ENCODE peak calls at places on chromosomes 7 and 10, in seven cellular contexts. One of them, this sample, is unnamed.
A peak's percentile ranks its signal among the peaks of the same experiment; 100 is the strongest.

GRCh38 chr10:75405201-75406143 is 3.9 kb upstream of the ZNF503 start:
- DNase-seq in tibial nerve: no peak
- DNase-seq in naive thymus-derived CD4-positive, alpha-beta T cell: no peak
- DNase-seq in mammary epithelial cell: peak; percentile 56
- DNase-seq in psoas muscle: no peak
- DNase-seq in BE2C: no peak
- DNase-seq in Panc1: no peak
- DNase-seq in this sample: no peak

GRCh38 chr7:33933611-33934281 is 28.4 kb downstream of the BMPER start:
- DNase-seq in mammary epithelial cell: peak; percentile 85
- DNase-seq in BE2C: peak; percentile 11
- DNase-seq in naive thymus-derived CD4-positive, alpha-beta T cell: no peak
- DNase-seq in Panc1: peak; percentile 70
- DNase-seq in psoas muscle: no peak
- DNase-seq in tibial nerve: no peak
- DNase-seq in this sample: no peak

GRCh38 chr7:66114743-66115727 is at the start of gene CRCP:
- DNase-seq in tibial nerve: peak; percentile 65
- DNase-seq in Panc1: no peak
- DNase-seq in mammary epithelial cell: peak; percentile 75
- DNase-seq in psoas muscle: peak; percentile 91
- DNase-seq in BE2C: peak; percentile 77
- DNase-seq in naive thymus-derived CD4-positive, alpha-beta T cell: peak; percentile 85
- DNase-seq in this sample: peak; percentile 41

GRCh38 chr7:110017405-110017804 is 1073.5 kb upstream of the LRRN3 start:
- DNase-seq in mammary epithelial cell: no peak
- DNase-seq in Panc1: no peak
- DNase-seq in tibial nerve: no peak
- DNase-seq in BE2C: no peak
- DNase-seq in psoas muscle: no peak
- DNase-seq in naive thymus-derived CD4-positive, alpha-beta T cell: no peak
- DNase-seq in this sample: no peak

GRCh38 chr7:145928937-145929336 is 187.7 kb upstream of the CNTNAP2 start:
- DNase-seq in tibial nerve: no peak
- DNase-seq in mammary epithelial cell: no peak
- DNase-seq in BE2C: no peak
- DNase-seq in Panc1: no peak
- DNase-seq in naive thymus-derived CD4-positive, alpha-beta T cell: no peak
- DNase-seq in psoas muscle: no peak
- DNase-seq in this sample: no peak

GRCh38 chr10:74585231-74586087 is 240.9 kb upstream of the KAT6B start:
- DNase-seq in tibial nerve: no peak
- DNase-seq in naive thymus-derived CD4-positive, alpha-beta T cell: peak; percentile 58
- DNase-seq in psoas muscle: no peak
- DNase-seq in mammary epithelial cell: peak; percentile 31
- DNase-seq in Panc1: no peak
- DNase-seq in BE2C: peak; percentile 54
- DNase-seq in this sample: no peak

GRCh38 chr10:114394531-114394930 is 9.8 kb downstream of the AFAP1L2 start:
- DNase-seq in mammary epithelial cell: peak; percentile 91
- DNase-seq in naive thymus-derived CD4-positive, alpha-beta T cell: no peak
- DNase-seq in Panc1: no peak
- DNase-seq in BE2C: no peak
- DNase-seq in psoas muscle: no peak
- DNase-seq in tibial nerve: no peak
- DNase-seq in this sample: no peak

GRCh38 chr10:110502851-110503301 is 5.2 kb downstream of the DUSP5 start:
- DNase-seq in mammary epithelial cell: peak; percentile 55
- DNase-seq in tibial nerve: peak; percentile 42
- DNase-seq in BE2C: no peak
- DNase-seq in naive thymus-derived CD4-positive, alpha-beta T cell: no peak
- DNase-seq in psoas muscle: no peak
- DNase-seq in Panc1: no peak
- DNase-seq in this sample: no peak

GRCh38 chr10:86218160-86218559 is 148.4 kb downstream of the GRID1 start:
- DNase-seq in naive thymus-derived CD4-positive, alpha-beta T cell: no peak
- DNase-seq in tibial nerve: no peak
- DNase-seq in psoas muscle: peak; percentile 35
- DNase-seq in Panc1: no peak
- DNase-seq in BE2C: no peak
- DNase-seq in mammary epithelial cell: no peak
- DNase-seq in this sample: no peak

GRCh38 chr7:95342029-95342428 is 17.7 kb upstream of the PON1 start:
- DNase-seq in Panc1: no peak
- DNase-seq in psoas muscle: no peak
- DNase-seq in BE2C: no peak
- DNase-seq in mammary epithelial cell: no peak
- DNase-seq in tibial nerve: no peak
- DNase-seq in naive thymus-derived CD4-positive, alpha-beta T cell: no peak
- DNase-seq in this sample: no peak

GRCh38 chr7:40698214-40698920 is 563.6 kb downstream of the SUGCT start:
- DNase-seq in Panc1: no peak
- DNase-seq in BE2C: no peak
- DNase-seq in mammary epithelial cell: peak; percentile 51
- DNase-seq in psoas muscle: no peak
- DNase-seq in naive thymus-derived CD4-positive, alpha-beta T cell: no peak
- DNase-seq in tibial nerve: no peak
- DNase-seq in this sample: no peak

GRCh38 chr7:121187676-121188075 is 141.1 kb upstream of the WNT16 start:
- DNase-seq in Panc1: no peak
- DNase-seq in mammary epithelial cell: no peak
- DNase-seq in BE2C: no peak
- DNase-seq in psoas muscle: no peak
- DNase-seq in naive thymus-derived CD4-positive, alpha-beta T cell: no peak
- DNase-seq in tibial nerve: no peak
- DNase-seq in this sample: no peak

GRCh38 chr7:151012031-151012692 is 12.1 kb downstream of the ATG9B start:
- DNase-seq in mammary epithelial cell: no peak
- DNase-seq in naive thymus-derived CD4-positive, alpha-beta T cell: no peak
- DNase-seq in BE2C: no peak
- DNase-seq in Panc1: no peak
- DNase-seq in psoas muscle: no peak
- DNase-seq in tibial nerve: no peak
- DNase-seq in this sample: no peak

GRCh38 chr7:151010002-151010306 is 14.3 kb downstream of the ATG9B start:
- DNase-seq in BE2C: no peak
- DNase-seq in naive thymus-derived CD4-positive, alpha-beta T cell: no peak
- DNase-seq in Panc1: no peak
- DNase-seq in mammary epithelial cell: no peak
- DNase-seq in tibial nerve: no peak
- DNase-seq in psoas muscle: no peak
- DNase-seq in this sample: no peak

GRCh38 chr7:151010307-151011096 is 13.8 kb downstream of the ATG9B start:
- DNase-seq in naive thymus-derived CD4-positive, alpha-beta T cell: peak; percentile 55
- DNase-seq in Panc1: no peak
- DNase-seq in psoas muscle: no peak
- DNase-seq in mammary epithelial cell: no peak
- DNase-seq in tibial nerve: no peak
- DNase-seq in BE2C: no peak
- DNase-seq in this sample: no peak

GRCh38 chr7:151009340-151010001 is 14.8 kb downstream of the ATG9B start:
- DNase-seq in BE2C: no peak
- DNase-seq in tibial nerve: no peak
- DNase-seq in Panc1: no peak
- DNase-seq in naive thymus-derived CD4-positive, alpha-beta T cell: no peak
- DNase-seq in psoas muscle: no peak
- DNase-seq in mammary epithelial cell: no peak
- DNase-seq in this sample: no peak

GRCh38 chr7:151011097-151011409 is 13.2 kb downstream of the ATG9B start:
- DNase-seq in BE2C: no peak
- DNase-seq in psoas muscle: no peak
- DNase-seq in mammary epithelial cell: no peak
- DNase-seq in naive thymus-derived CD4-positive, alpha-beta T cell: no peak
- DNase-seq in tibial nerve: no peak
- DNase-seq in Panc1: no peak
- DNase-seq in this sample: no peak
- H3K4me3 ChIP-seq in BE2C: no peak overlapping the region
- H3K4me3 ChIP-seq in psoas muscle: no peak overlapping the region
- H3K4me3 ChIP-seq in mammary epithelial cell: no peak overlapping the region
- H3K4me3 ChIP-seq in naive thymus-derived CD4-positive, alpha-beta T cell: no peak overlapping the region
- H3K4me3 ChIP-seq in tibial nerve: no peak overlapping the region
- H3K4me3 ChIP-seq in Panc1: no peak overlapping the region
- H3K4me3 ChIP-seq in this sample: no peak overlapping the region

DNA sequence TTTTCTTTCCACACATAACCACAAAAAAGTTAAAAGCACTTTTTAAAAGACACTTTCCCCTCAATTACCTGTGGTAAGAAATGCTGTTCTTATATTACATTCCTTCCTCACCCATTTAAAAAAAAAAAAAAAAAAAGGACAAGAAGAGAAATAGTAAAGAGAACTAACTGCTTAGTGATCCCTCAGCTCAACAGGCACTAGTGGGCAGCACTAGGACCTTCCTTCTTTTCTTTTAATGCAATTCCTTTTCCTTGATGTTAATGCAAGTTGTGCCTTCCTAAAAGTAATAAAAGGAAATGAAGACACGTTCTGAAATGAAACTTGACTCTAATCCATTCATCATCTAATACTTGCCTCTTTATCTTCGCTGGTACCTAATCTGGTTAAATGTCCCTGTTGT is 189.6 kb downstream of the TCF7L2 start:
- DNase-seq in tibial nerve: no peak
- DNase-seq in psoas muscle: no peak
- DNase-seq in Panc1: no peak
- DNase-seq in BE2C: no peak
- DNase-seq in mammary epithelial cell: no peak
- DNase-seq in naive thymus-derived CD4-positive, alpha-beta T cell: no peak
- DNase-seq in this sample: no peak
- H3K36me3 ChIP-seq in tibial nerve: no peaks in the 10 kb centered on the region
- H3K36me3 ChIP-seq in psoas muscle: peaks cover 30% of the 10 kb centered on the region
- H3K36me3 ChIP-seq in Panc1: no peaks in the 10 kb centered on the region
- H3K36me3 ChIP-seq in BE2C: peaks cover 39% of the 10 kb centered on the region
- H3K36me3 ChIP-seq in mammary epithelial cell: peaks cover 7% of the 10 kb centered on the region
- H3K36me3 ChIP-seq in naive thymus-derived CD4-positive, alpha-beta T cell: no peaks in the 10 kb centered on the region
- H3K36me3 ChIP-seq in this sample: peaks cover 4% of the 10 kb centered on the region

DNA sequence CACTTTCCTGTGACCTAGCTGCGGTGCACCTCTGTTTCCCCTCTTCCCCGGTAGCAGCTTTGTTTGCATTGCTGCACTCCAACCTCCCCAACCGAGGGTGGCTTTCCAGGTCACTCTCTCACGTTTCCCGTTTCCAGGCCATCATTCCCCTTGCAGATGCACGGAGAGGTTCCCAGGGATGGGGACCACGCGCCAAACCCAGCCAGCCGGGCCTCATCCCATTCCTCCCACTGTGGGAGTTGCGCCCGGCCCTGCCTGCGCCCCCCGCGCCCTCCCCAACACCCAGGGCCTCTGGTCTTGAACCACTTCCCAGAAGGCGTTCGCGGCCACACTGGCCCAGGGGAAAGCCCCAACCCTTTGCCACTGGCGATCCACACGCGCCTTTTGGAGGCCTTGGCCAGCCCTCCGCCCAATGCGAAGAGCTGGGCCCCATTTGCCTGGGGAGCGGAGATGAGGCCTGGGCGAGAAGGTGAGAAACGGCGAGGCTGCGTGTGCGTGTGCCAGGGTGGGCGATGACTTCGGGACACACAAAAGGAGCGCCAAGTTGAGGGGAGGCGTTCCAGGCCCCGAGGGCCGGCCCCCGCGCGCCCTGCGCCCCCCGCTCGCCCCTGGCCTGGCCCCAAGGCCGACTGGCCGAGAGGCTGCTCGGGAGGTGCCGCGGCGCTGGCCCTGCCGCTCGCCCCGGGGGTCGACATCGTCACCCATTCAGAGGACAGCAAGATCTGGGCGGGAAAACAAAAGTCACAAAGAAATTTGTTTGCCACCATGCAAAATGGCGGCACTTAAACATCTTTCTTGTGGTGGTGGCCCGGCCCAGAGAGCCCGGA is 15.9 kb downstream of the SKIDA1 start:
- DNase-seq in naive thymus-derived CD4-positive, alpha-beta T cell: no peak
- DNase-seq in BE2C: no peak
- DNase-seq in psoas muscle: no peak
- DNase-seq in mammary epithelial cell: no peak
- DNase-seq in tibial nerve: no peak
- DNase-seq in Panc1: no peak
- DNase-seq in this sample: no peak
- H3K4me3 ChIP-seq in naive thymus-derived CD4-positive, alpha-beta T cell: no peak overlapping the region
- H3K4me3 ChIP-seq in BE2C: no peak overlapping the region
- H3K4me3 ChIP-seq in psoas muscle: peak overlapping the region; percentile 62
- H3K4me3 ChIP-seq in mammary epithelial cell: no peak overlapping the region
- H3K4me3 ChIP-seq in tibial nerve: peak overlapping the region; percentile 38
- H3K4me3 ChIP-seq in Panc1: no peak overlapping the region
- H3K4me3 ChIP-seq in this sample: peak overlapping the region; percentile 36

GRCh38 chr10:93445097-93445960 is 36.8 kb downstream of the MYOF start:
- DNase-seq in naive thymus-derived CD4-positive, alpha-beta T cell: no peak
- DNase-seq in Panc1: no peak
- DNase-seq in BE2C: peak; percentile 61
- DNase-seq in tibial nerve: peak; percentile 92
- DNase-seq in mammary epithelial cell: peak; percentile 99
- DNase-seq in psoas muscle: peak; percentile 90
- DNase-seq in this sample: peak; percentile 97
- H3K36me3 ChIP-seq in naive thymus-derived CD4-positive, alpha-beta T cell: no peaks in the 10 kb centered on the region
- H3K36me3 ChIP-seq in Panc1: peaks cover 32% of the 10 kb centered on the region
- H3K36me3 ChIP-seq in BE2C: no peaks in the 10 kb centered on the region
- H3K36me3 ChIP-seq in tibial nerve: no peaks in the 10 kb centered on the region
- H3K36me3 ChIP-seq in mammary epithelial cell: peaks cover 9% of the 10 kb centered on the region
- H3K36me3 ChIP-seq in psoas muscle: no peaks in the 10 kb centered on the region
- H3K36me3 ChIP-seq in this sample: no peaks in the 10 kb centered on the region

GRCh38 chr10:124561206-124561605 is 99.6 kb downstream of the LHPP start:
- DNase-seq in Panc1: no peak
- DNase-seq in naive thymus-derived CD4-positive, alpha-beta T cell: no peak
- DNase-seq in BE2C: no peak
- DNase-seq in tibial nerve: no peak
- DNase-seq in psoas muscle: no peak
- DNase-seq in mammary epithelial cell: no peak
- DNase-seq in this sample: no peak

GRCh38 chr10:124558339-124558685 is 96.7 kb downstream of the LHPP start:
- DNase-seq in psoas muscle: no peak
- DNase-seq in mammary epithelial cell: no peak
- DNase-seq in naive thymus-derived CD4-positive, alpha-beta T cell: no peak
- DNase-seq in tibial nerve: no peak
- DNase-seq in Panc1: no peak
- DNase-seq in BE2C: no peak
- DNase-seq in this sample: no peak

GRCh38 chr10:124560377-124560776 is 98.8 kb downstream of the LHPP start:
- DNase-seq in psoas muscle: peak; percentile 88
- DNase-seq in mammary epithelial cell: no peak
- DNase-seq in tibial nerve: peak; percentile 60
- DNase-seq in naive thymus-derived CD4-positive, alpha-beta T cell: no peak
- DNase-seq in Panc1: no peak
- DNase-seq in BE2C: no peak
- DNase-seq in this sample: no peak

GRCh38 chr10:124558901-124559321 is 97.3 kb downstream of the LHPP start:
- DNase-seq in Panc1: no peak
- DNase-seq in BE2C: no peak
- DNase-seq in psoas muscle: peak; percentile 49
- DNase-seq in naive thymus-derived CD4-positive, alpha-beta T cell: no peak
- DNase-seq in mammary epithelial cell: no peak
- DNase-seq in tibial nerve: no peak
- DNase-seq in this sample: no peak

GRCh38 chr10:124559372-124560132 is 97.9 kb downstream of the LHPP start:
- DNase-seq in mammary epithelial cell: no peak
- DNase-seq in Panc1: no peak
- DNase-seq in tibial nerve: no peak
- DNase-seq in BE2C: no peak
- DNase-seq in psoas muscle: peak; percentile 46
- DNase-seq in naive thymus-derived CD4-positive, alpha-beta T cell: no peak
- DNase-seq in this sample: no peak
- H3K4me3 ChIP-seq in mammary epithelial cell: no peak overlapping the region
- H3K4me3 ChIP-seq in Panc1: no peak overlapping the region
- H3K4me3 ChIP-seq in tibial nerve: no peak overlapping the region
- H3K4me3 ChIP-seq in BE2C: no peak overlapping the region
- H3K4me3 ChIP-seq in psoas muscle: peak overlapping the region; percentile 21
- H3K4me3 ChIP-seq in naive thymus-derived CD4-positive, alpha-beta T cell: no peak overlapping the region
- H3K4me3 ChIP-seq in this sample: no peak overlapping the region